ENCODE peak calls at places on chromosomes 4 and X, in eight cellular contexts. M is cerebellar cortex; R is GM12878; A is hepatocyte; N is stimulated activated CD4-positive, alpha-beta T cell treated with anti-CD3 and anti-CD28 coated beads, Interleukin-4, amount 100 ng/mL, for 1 hour; T is kidney tubule cell; L is lung; V is activated CD8-positive, alpha-beta T cell treated with anti-CD3 and anti-CD28 coated beads, Interleukin-2, amount 10 ng/mL, durations not matched to agents 7 days and 5 days. B is an unnamed sample.

GRCh38 chr4:98617358-98618047 is 40.9 kb downstream of the TSPAN5 start:
- DNase-seq in V (no peak), T (no peak), M (peak; percentile 98), R (no peak), A (no peak), L (no peak), N (no peak), B (no peak)

GRCh38 chr4:126924237-126924636 is 708.5 kb upstream of the INTU start:
- DNase-seq in A (no peak), N (no peak), M (no peak), V (no peak), L (no peak), R (no peak), T (no peak), B (no peak)

GRCh38 chr4:83454626-83455025 is 997 bp downstream of the HELQ start:
- DNase-seq in N (no peak), V (peak; percentile 26), T (peak; percentile 7), M (peak; percentile 17), R (no peak), A (peak; percentile 24), L (no peak), B (no peak)

GRCh38 chr4:120829113-120829831 is 93.3 kb downstream of the PRDM5 start:
- DNase-seq in L (no peak), M (no peak), V (no peak), T (no peak), N (no peak), A (no peak), R (no peak), B (no peak)

GRCh38 chrX:20971250-20971649 is 403.0 kb upstream of the CNKSR2 start:
- DNase-seq in T (peak; percentile 30), N (no peak), R (no peak), A (no peak), V (no peak), L (no peak), M (no peak), B (no peak)

GRCh38 chr4:111475001-111475400 is 670.3 kb upstream of the FAM241A start:
- DNase-seq in N (no peak), T (peak; percentile 28), L (no peak), A (peak; percentile 69), M (peak; percentile 13), V (no peak), R (no peak), B (no peak)

GRCh38 chr4:81789741-81790402 is 318.2 kb upstream of the RASGEF1B start:
- DNase-seq in A (no peak), V (no peak), M (no peak), N (no peak), T (no peak), L (no peak), R (no peak), B (no peak)

GRCh38 chr4:126766266-126766665 is 866.5 kb upstream of the INTU start:
- DNase-seq in R (no peak), N (no peak), M (no peak), A (no peak), L (no peak), V (no peak), T (no peak), B (no peak)

GRCh38 chr4:159367421-159368105 is 264.7 kb downstream of the RAPGEF2 start:
- DNase-seq in T (no peak), M (no peak), V (no peak), R (peak; percentile 45), A (no peak), N (no peak), L (no peak), B (no peak)

GRCh38 chr4:187656953-187657352 is 338.6 kb upstream of the ZFP42 start:
- DNase-seq in T (no peak), M (no peak), N (no peak), A (no peak), R (no peak), L (no peak), V (no peak), B (no peak)

GRCh38 chr4:149344436-149344835 is 471.2 kb downstream of the IQCM start:
- DNase-seq in A (no peak), V (no peak), M (no peak), R (no peak), N (no peak), L (no peak), T (no peak), B (no peak)

GRCh38 chr4:77220841-77221613 is 64.0 kb downstream of the CCNG2 start:
- DNase-seq in R (no peak), A (peak; percentile 41), L (peak; percentile 41), V (no peak), T (no peak), N (no peak), M (no peak), B (no peak)

GRCh38 chrX:103831803-103832544 is at the start of gene RAB9B:
- DNase-seq in N (peak; percentile 22), T (peak; percentile 27), R (no peak), A (peak; percentile 58), L (peak; percentile 45), V (peak; percentile 20), M (peak; percentile 31), B (peak; percentile 82)

GRCh38 chr4:186844059-186844681 is 120.5 kb upstream of the FAT1 start:
- DNase-seq in N (no peak), A (peak; percentile 25), M (peak; percentile 64), T (peak; percentile 29), V (no peak), R (no peak), L (no peak), B (no peak)

GRCh38 chrX:42597481-42597880 is 180.5 kb downstream of the PPP1R2C start:
- DNase-seq in V (no peak), N (no peak), R (no peak), L (no peak), M (no peak), T (no peak), A (no peak), B (no peak)